ENCODE peak calls at places on chromosomes 1 and 21, in six cellular contexts. One of them, this sample, is unnamed.

GRCh38 chr1:201009967-201010645 is 13.4 kb downstream of the KIF21B start:
- DNase-seq in left ventricle myocardium inferior: no peak
- DNase-seq in A673: no peak
- DNase-seq in AG04450: no peak
- DNase-seq in psoas muscle: no peak
- DNase-seq in right lobe of liver: no peak
- DNase-seq in this sample: no peak

GRCh38 chr1:43432907-43433306 is 20.8 kb downstream of the HYI start:
- DNase-seq in left ventricle myocardium inferior: no peak
- DNase-seq in A673: no peak
- DNase-seq in AG04450: no peak
- DNase-seq in psoas muscle: no peak
- DNase-seq in right lobe of liver: no peak
- DNase-seq in this sample: no peak

GRCh38 chr1:234980657-234981396 is 147.8 kb downstream of the TOMM20 start:
- DNase-seq in left ventricle myocardium inferior: peak; percentile 74
- DNase-seq in A673: peak; percentile 35
- DNase-seq in AG04450: no peak
- DNase-seq in psoas muscle: peak; percentile 88
- DNase-seq in right lobe of liver: peak; percentile 73
- DNase-seq in this sample: peak; percentile 76

GRCh38 chr1:169795687-169796086 is 980 bp upstream of the METTL18 start:
- DNase-seq in left ventricle myocardium inferior: no peak
- DNase-seq in A673: peak; percentile 20
- DNase-seq in AG04450: no peak
- DNase-seq in psoas muscle: no peak
- DNase-seq in right lobe of liver: no peak
- DNase-seq in this sample: no peak

GRCh38 chr1:161747789-161748188 is 1.8 kb upstream of the DUSP12 start:
- DNase-seq in left ventricle myocardium inferior: no peak
- DNase-seq in A673: no peak
- DNase-seq in AG04450: no peak
- DNase-seq in psoas muscle: no peak
- DNase-seq in right lobe of liver: no peak
- DNase-seq in this sample: no peak

GRCh38 chr1:29210278-29211085 is 20.3 kb downstream of the MECR start:
- DNase-seq in left ventricle myocardium inferior: no peak
- DNase-seq in A673: no peak
- DNase-seq in AG04450: no peak
- DNase-seq in psoas muscle: no peak
- DNase-seq in right lobe of liver: no peak
- DNase-seq in this sample: no peak

GRCh38 chr1:181192277-181192676 is 103.8 kb downstream of the IER5 start:
- DNase-seq in left ventricle myocardium inferior: no peak
- DNase-seq in A673: no peak
- DNase-seq in AG04450: no peak
- DNase-seq in psoas muscle: no peak
- DNase-seq in right lobe of liver: no peak
- DNase-seq in this sample: no peak

GRCh38 chr1:91872560-91873081 is 13.3 kb downstream of the TGFBR3 start:
- DNase-seq in left ventricle myocardium inferior: no peak
- DNase-seq in A673: no peak
- DNase-seq in AG04450: no peak
- DNase-seq in psoas muscle: no peak
- DNase-seq in right lobe of liver: no peak
- DNase-seq in this sample: no peak

GRCh38 chr1:61299468-61299867 is 217.1 kb downstream of the NFIA start:
- DNase-seq in left ventricle myocardium inferior: no peak
- DNase-seq in A673: no peak
- DNase-seq in AG04450: no peak
- DNase-seq in psoas muscle: no peak
- DNase-seq in right lobe of liver: no peak
- DNase-seq in this sample: no peak

GRCh38 chr1:4494558-4494957 is 159.9 kb upstream of the AJAP1 start:
- DNase-seq in left ventricle myocardium inferior: no peak
- DNase-seq in A673: no peak
- DNase-seq in AG04450: no peak
- DNase-seq in psoas muscle: no peak
- DNase-seq in right lobe of liver: no peak
- DNase-seq in this sample: no peak

GRCh38 chr1:155968670-155969069 is 9.7 kb downstream of the ARHGEF2 start:
- DNase-seq in left ventricle myocardium inferior: peak; percentile 58
- DNase-seq in A673: no peak
- DNase-seq in AG04450: peak; percentile 64
- DNase-seq in psoas muscle: peak; percentile 78
- DNase-seq in right lobe of liver: no peak
- DNase-seq in this sample: no peak

GRCh38 chr1:58848818-58849411 is 65.1 kb upstream of the JUN start:
- DNase-seq in left ventricle myocardium inferior: peak; percentile 63
- DNase-seq in A673: peak; percentile 74
- DNase-seq in AG04450: peak; percentile 91
- DNase-seq in psoas muscle: peak; percentile 83
- DNase-seq in right lobe of liver: no peak
- DNase-seq in this sample: peak; percentile 86

GRCh38 chr21:35575280-35575915 is 484.9 kb downstream of the SETD4 start:
- DNase-seq in left ventricle myocardium inferior: no peak
- DNase-seq in A673: no peak
- DNase-seq in AG04450: peak; percentile 81
- DNase-seq in psoas muscle: no peak
- DNase-seq in right lobe of liver: no peak
- DNase-seq in this sample: peak; percentile 54

GRCh38 chr21:42518216-42518615 is 4.6 kb downstream of the SLC37A1 start:
- DNase-seq in left ventricle myocardium inferior: no peak
- DNase-seq in A673: no peak
- DNase-seq in AG04450: no peak
- DNase-seq in psoas muscle: no peak
- DNase-seq in right lobe of liver: no peak
- DNase-seq in this sample: no peak

GRCh38 chr1:203252678-203253077 is 23.2 kb upstream of the CHIT1 start:
- DNase-seq in left ventricle myocardium inferior: no peak
- DNase-seq in A673: peak; percentile 61
- DNase-seq in AG04450: no peak
- DNase-seq in psoas muscle: no peak
- DNase-seq in right lobe of liver: no peak
- DNase-seq in this sample: no peak

GRCh38 chr1:244651956-244652698 is 799 bp upstream of the DESI2 start:
- DNase-seq in left ventricle myocardium inferior: no peak
- DNase-seq in A673: no peak
- DNase-seq in AG04450: no peak
- DNase-seq in psoas muscle: no peak
- DNase-seq in right lobe of liver: no peak
- DNase-seq in this sample: no peak

GRCh38 chr1:66402194-66402593 is 131.8 kb upstream of the SGIP1 start:
- DNase-seq in left ventricle myocardium inferior: peak; percentile 80
- DNase-seq in A673: peak; percentile 86
- DNase-seq in AG04450: no peak
- DNase-seq in psoas muscle: peak; percentile 73
- DNase-seq in right lobe of liver: no peak
- DNase-seq in this sample: no peak

GRCh38 chr1:18676431-18676830 is 45.8 kb downstream of the PAX7 start:
- DNase-seq in left ventricle myocardium inferior: no peak
- DNase-seq in A673: peak; percentile 82
- DNase-seq in AG04450: no peak
- DNase-seq in psoas muscle: no peak
- DNase-seq in right lobe of liver: no peak
- DNase-seq in this sample: no peak

GRCh38 chr1:18686540-18686939 is 55.9 kb downstream of the PAX7 start:
- DNase-seq in left ventricle myocardium inferior: no peak
- DNase-seq in A673: no peak
- DNase-seq in AG04450: no peak
- DNase-seq in psoas muscle: no peak
- DNase-seq in right lobe of liver: no peak
- DNase-seq in this sample: no peak

GRCh38 chr1:18684306-18684705 is 53.7 kb downstream of the PAX7 start:
- DNase-seq in left ventricle myocardium inferior: no peak
- DNase-seq in A673: no peak
- DNase-seq in AG04450: no peak
- DNase-seq in psoas muscle: no peak
- DNase-seq in right lobe of liver: no peak
- DNase-seq in this sample: no peak

GRCh38 chr1:18682375-18682774 is 51.7 kb downstream of the PAX7 start:
- DNase-seq in left ventricle myocardium inferior: no peak
- DNase-seq in A673: peak; percentile 60
- DNase-seq in AG04450: no peak
- DNase-seq in psoas muscle: no peak
- DNase-seq in right lobe of liver: no peak
- DNase-seq in this sample: no peak

GRCh38 chr1:18681423-18681835 is 50.8 kb downstream of the PAX7 start:
- DNase-seq in left ventricle myocardium inferior: no peak
- DNase-seq in A673: peak; percentile 85
- DNase-seq in AG04450: no peak
- DNase-seq in psoas muscle: no peak
- DNase-seq in right lobe of liver: no peak
- DNase-seq in this sample: no peak
- H3K27me3 ChIP-seq in left ventricle myocardium inferior: peaks cover 99% of the 10 kb centered on the region
- H3K27me3 ChIP-seq in A673: no peaks in the 10 kb centered on the region
- H3K27me3 ChIP-seq in AG04450: no peaks in the 10 kb centered on the region
- H3K27me3 ChIP-seq in psoas muscle: no peaks in the 10 kb centered on the region
- H3K27me3 ChIP-seq in right lobe of liver: no peaks in the 10 kb centered on the region
- H3K27me3 ChIP-seq in this sample: peaks cover 5% of the 10 kb centered on the region

GRCh38 chr1:17306921-17307320 is 1.1 kb upstream of the PADI4 start:
- DNase-seq in left ventricle myocardium inferior: no peak
- DNase-seq in A673: no peak
- DNase-seq in AG04450: no peak
- DNase-seq in psoas muscle: no peak
- DNase-seq in right lobe of liver: peak; percentile 40
- DNase-seq in this sample: no peak

GRCh38 chr1:17309701-17310640 is 2.0 kb downstream of the PADI4 start:
- DNase-seq in left ventricle myocardium inferior: no peak
- DNase-seq in A673: no peak
- DNase-seq in AG04450: no peak
- DNase-seq in psoas muscle: no peak
- DNase-seq in right lobe of liver: no peak
- DNase-seq in this sample: no peak

GRCh38 chr1:17307329-17307728 is 668 bp upstream of the PADI4 start:
- DNase-seq in left ventricle myocardium inferior: no peak
- DNase-seq in A673: no peak
- DNase-seq in AG04450: no peak
- DNase-seq in psoas muscle: no peak
- DNase-seq in right lobe of liver: no peak
- DNase-seq in this sample: no peak

GRCh38 chr1:17307946-17308345 is at the start of gene PADI4:
- DNase-seq in left ventricle myocardium inferior: no peak
- DNase-seq in A673: no peak
- DNase-seq in AG04450: no peak
- DNase-seq in psoas muscle: no peak
- DNase-seq in right lobe of liver: no peak
- DNase-seq in this sample: no peak

GRCh38 chr1:17308593-17308992 is 596 bp downstream of the PADI4 start:
- DNase-seq in left ventricle myocardium inferior: no peak
- DNase-seq in A673: no peak
- DNase-seq in AG04450: no peak
- DNase-seq in psoas muscle: no peak
- DNase-seq in right lobe of liver: no peak
- DNase-seq in this sample: no peak
- TF ChIP-seq CTCF in left ventricle myocardium inferior: no peak
- TF ChIP-seq CTCF in A673: no peak
- TF ChIP-seq CTCF in AG04450: no peak
- TF ChIP-seq CTCF in psoas muscle: no peak
- TF ChIP-seq CTCF in right lobe of liver: no peak
- TF ChIP-seq CTCF in this sample: no peak

DNA sequence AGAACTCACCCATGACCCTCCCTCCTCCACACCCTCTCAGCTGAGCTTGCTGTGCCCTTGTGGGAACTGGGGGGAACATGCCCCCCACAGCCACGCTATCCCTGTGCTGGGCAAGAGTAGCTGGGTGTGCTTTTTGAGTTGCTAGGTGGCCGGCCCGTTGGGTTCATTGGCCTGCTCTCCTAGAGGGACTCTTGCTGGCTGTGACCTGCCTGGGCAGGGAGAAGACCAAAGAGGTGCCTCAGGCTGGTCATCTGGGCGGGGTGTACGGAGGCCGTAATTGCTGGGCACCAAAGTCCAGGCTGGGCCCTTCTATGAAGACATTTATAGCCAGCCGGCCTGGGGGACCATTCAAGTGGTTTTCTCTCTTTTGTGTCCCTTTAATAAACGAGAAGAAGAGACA is 138.3 kb upstream of the ZBTB40 start:
- DNase-seq in left ventricle myocardium inferior: no peak
- DNase-seq in A673: no peak
- DNase-seq in AG04450: no peak
- DNase-seq in psoas muscle: no peak
- DNase-seq in right lobe of liver: peak; percentile 32
- DNase-seq in this sample: no peak
- H3K27me3 ChIP-seq in left ventricle myocardium inferior: peaks cover 90% of the 10 kb centered on the region
- H3K27me3 ChIP-seq in A673: peaks cover under 1% of the 10 kb centered on the region
- H3K27me3 ChIP-seq in AG04450: peaks cover 19% of the 10 kb centered on the region
- H3K27me3 ChIP-seq in psoas muscle: peaks cover 2% of the 10 kb centered on the region
- H3K27me3 ChIP-seq in right lobe of liver: no peaks in the 10 kb centered on the region
- H3K27me3 ChIP-seq in this sample: peaks cover 7% of the 10 kb centered on the region

DNA sequence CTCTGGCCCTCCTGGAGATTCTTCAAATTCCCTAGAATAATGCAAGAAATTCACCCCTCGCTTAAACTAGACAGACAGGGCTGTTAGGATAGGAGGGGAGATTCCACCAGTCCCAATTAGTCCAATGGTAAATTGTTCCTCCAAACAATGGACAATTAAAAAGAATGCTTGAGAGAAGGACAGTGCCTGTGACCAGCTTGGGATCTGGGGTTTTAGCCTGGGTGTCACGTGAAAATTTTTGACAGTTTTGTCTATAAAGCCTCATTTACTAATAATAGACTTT is 177.7 kb upstream of the RAB4A start:
- DNase-seq in left ventricle myocardium inferior: no peak
- DNase-seq in A673: no peak
- DNase-seq in AG04450: no peak
- DNase-seq in psoas muscle: no peak
- DNase-seq in right lobe of liver: no peak
- DNase-seq in this sample: no peak
- TF ChIP-seq CTCF in left ventricle myocardium inferior: no peak
- TF ChIP-seq CTCF in A673: no peak
- TF ChIP-seq CTCF in AG04450: no peak
- TF ChIP-seq CTCF in psoas muscle: no peak
- TF ChIP-seq CTCF in right lobe of liver: no peak
- TF ChIP-seq CTCF in this sample: no peak

DNA sequence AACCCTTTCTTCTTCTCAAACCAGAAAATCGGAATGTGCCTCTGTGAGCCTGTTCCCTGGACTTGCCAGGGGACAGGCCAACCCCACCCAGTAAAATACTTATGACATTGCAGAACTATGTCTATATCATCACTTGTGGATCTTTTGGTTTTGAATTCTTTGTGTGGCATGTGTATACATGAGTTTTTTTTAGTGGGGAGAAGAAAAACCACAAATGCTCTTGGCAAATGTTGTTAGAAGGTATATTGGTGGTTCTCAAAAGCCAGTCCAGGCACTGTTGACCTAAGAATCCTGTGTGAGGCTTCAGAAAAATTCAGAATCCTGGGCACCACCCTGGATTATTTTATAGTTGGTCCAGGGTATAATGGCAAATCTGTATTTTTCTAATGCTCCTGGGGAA is 347.4 kb downstream of the SIPA1L2 start:
- DNase-seq in left ventricle myocardium inferior: no peak
- DNase-seq in A673: no peak
- DNase-seq in AG04450: no peak
- DNase-seq in psoas muscle: no peak
- DNase-seq in right lobe of liver: no peak
- DNase-seq in this sample: no peak
- H3K27me3 ChIP-seq in left ventricle myocardium inferior: no peaks in the 10 kb centered on the region
- H3K27me3 ChIP-seq in A673: no peaks in the 10 kb centered on the region
- H3K27me3 ChIP-seq in AG04450: peaks cover 4% of the 10 kb centered on the region
- H3K27me3 ChIP-seq in psoas muscle: no peaks in the 10 kb centered on the region
- H3K27me3 ChIP-seq in right lobe of liver: no peaks in the 10 kb centered on the region
- H3K27me3 ChIP-seq in this sample: no peaks in the 10 kb centered on the region